ENCODE peak calls at places on chromosomes 11 and 22, in seven cellular contexts. C is left ventricle myocardium superior, Z is astrocyte of the hippocampus, U is Caco-2, O is pancreas, X is NCI-H1105 treated with DMSO at 0.1 percent for 48 hours, G is dorsolateral prefrontal cortex. V is an unnamed sample.

GRCh38 chr22:46508391-46508999 is 28.9 kb downstream of the CELSR1 start:
- DNase-seq in Z (peak; percentile 66), X (no peak), O (no peak), U (no peak), C (no peak), G (no peak), V (no peak)

GRCh38 chr11:27291302-27291889 is 71.6 kb downstream of the CCDC34 start:
- DNase-seq in U (peak; percentile 21), C (no peak), G (no peak), Z (no peak), O (no peak), X (no peak), V (no peak)

GRCh38 chr11:124717786-124718634 is 21.7 kb upstream of the NRGN start:
- DNase-seq in O (no peak), Z (peak; percentile 82), U (peak; percentile 37), X (peak; percentile 63), G (peak; percentile 25), C (peak; percentile 69), V (no peak)

GRCh38 chr22:48871176-48871840 is 956.4 kb downstream of the BRD1 start:
- DNase-seq in Z (no peak), G (no peak), O (peak; percentile 20), U (no peak), X (no peak), C (peak; percentile 10), V (peak; percentile 5)

GRCh38 chr22:27473533-27473932 is 328.0 kb downstream of the MN1 start:
- DNase-seq in G (no peak), U (no peak), X (no peak), O (no peak), C (no peak), Z (no peak), V (peak; percentile 4)

GRCh38 chr22:36106910-36107309 is 53.6 kb downstream of the APOL3 start:
- DNase-seq in Z (no peak), O (no peak), G (no peak), C (no peak), U (no peak), X (no peak), V (no peak)

GRCh38 chr22:19875531-19876313 is 21.0 kb upstream of the GNB1L start:
- DNase-seq in G (no peak), U (no peak), C (peak; percentile 29), X (no peak), O (peak; percentile 62), Z (no peak), V (no peak)

GRCh38 chr11:63564785-63565350 is 1.7 kb upstream of the PLAAT2 start:
- DNase-seq in C (no peak), Z (no peak), G (no peak), X (no peak), O (no peak), U (peak; percentile 67), V (no peak)

GRCh38 chr11:72589802-72590761 is 84.1 kb downstream of the PDE2A start:
- DNase-seq in X (no peak), O (peak; percentile 86), C (peak; percentile 61), U (peak; percentile 79), Z (peak; percentile 63), G (no peak), V (peak; percentile 86)

GRCh38 chr11:68828957-68829356 is 12.8 kb downstream of the CPT1A start:
- DNase-seq in U (no peak), X (no peak), C (no peak), G (no peak), Z (no peak), O (no peak), V (no peak)

GRCh38 chr11:68354181-68354872 is 41.9 kb downstream of the LRP5 start:
- DNase-seq in X (no peak), U (no peak), C (peak; percentile 92), O (peak; percentile 92), Z (peak; percentile 98), G (no peak), V (no peak)

GRCh38 chr22:25327018-25327755 is 107.7 kb downstream of the CRYBB2 start:
- DNase-seq in C (no peak), G (no peak), Z (no peak), X (no peak), O (no peak), U (no peak), V (no peak)

GRCh38 chr22:37491559-37492427 is 5.6 kb upstream of the MFNG start:
- DNase-seq in O (peak; percentile 61), G (no peak), C (no peak), X (no peak), U (no peak), Z (no peak), V (no peak)

GRCh38 chr22:35705141-35705540 is 12.5 kb upstream of the APOL5 start:
- DNase-seq in O (no peak), G (no peak), U (no peak), C (no peak), X (no peak), Z (peak; percentile 13), V (no peak)

GRCh38 chr22:27885977-27886842 is 32.8 kb downstream of the PITPNB start:
- DNase-seq in O (no peak), Z (peak; percentile 71), U (peak; percentile 48), C (no peak), X (peak; percentile 12), G (peak; percentile 46), V (peak; percentile 57)